ENCODE peak calls at places on chromosomes 4 and X, in four cellular contexts. F, T, Z and I are unnamed samples.

GRCh38 chr4:175790067-175790466 is 22.0 kb downstream of the GPM6A start:
- DNase-seq in F (no peak), T (no peak), Z (no peak), I (no peak)

GRCh38 chr4:89048906-89049601 is 7.9 kb downstream of the FAM13A start:
- DNase-seq in F (no peak), T (no peak), Z (no peak), I (no peak)

GRCh38 chrX:103686199-103687072 is at the start of gene MORF4L2:
- DNase-seq in F (peak; percentile 98), T (peak; percentile 90), Z (peak; percentile 92), I (peak; percentile 99)

GRCh38 chr4:137707626-137708025 is 175.3 kb upstream of the PCDH18 start:
- DNase-seq in F (peak; percentile 72), T (no peak), Z (no peak), I (no peak)

GRCh38 chr4:15653864-15654391 is 1.2 kb downstream of the FBXL5 start:
- DNase-seq in F (peak; percentile 75), T (no peak), Z (no peak), I (peak; percentile 51)

GRCh38 chrX:131264665-131265064 is 24.4 kb downstream of the IGSF1 start:
- DNase-seq in F (no peak), T (no peak), Z (no peak), I (no peak)

GRCh38 chrX:103585421-103586313 is at the start of gene TCEAL4:
- DNase-seq in F (peak; percentile 15), T (peak; percentile 8), Z (peak; percentile 44), I (peak; percentile 35)

GRCh38 chr4:164648151-164648848 is 105.6 kb upstream of the SMIM31 start:
- DNase-seq in F (peak; percentile 51), T (no peak), Z (no peak), I (no peak)

GRCh38 chr4:8513931-8514330 is 66.3 kb upstream of the GPR78 start:
- DNase-seq in F (no peak), T (no peak), Z (no peak), I (no peak)

GRCh38 chr4:6680372-6681034 is 13.2 kb upstream of the S100P start:
- DNase-seq in F (no peak), T (no peak), Z (no peak), I (no peak)

GRCh38 chr4:163486321-163486720 is 8.2 kb upstream of the TMA16 start:
- DNase-seq in F (no peak), T (no peak), Z (no peak), I (no peak)

GRCh38 chr4:117514779-117515178 is 429.4 kb upstream of the TRAM1L1 start:
- DNase-seq in F (no peak), T (no peak), Z (no peak), I (no peak)

GRCh38 chr4:176377705-176378302 is 58.0 kb downstream of the SPCS3 start:
- DNase-seq in F (peak; percentile 18), T (no peak), Z (peak; percentile 73), I (peak; percentile 2)

GRCh38 chrX:94977986-94978385 is 1304.0 kb downstream of the FAM133A start:
- DNase-seq in F (no peak), T (no peak), Z (no peak), I (no peak)

GRCh38 chr4:2352171-2352570 is 66.3 kb downstream of the ZFYVE28 start:
- DNase-seq in F (no peak), T (no peak), Z (no peak), I (no peak)

GRCh38 chr4:2059726-2060577 is 825 bp downstream of the NAT8L start:
- DNase-seq in F (peak; percentile 12), T (no peak), Z (no peak), I (no peak)

GRCh38 chr4:120052840-120053239 is 13.8 kb downstream of the MAD2L1 start:
- DNase-seq in F (peak; percentile 100), T (no peak), Z (no peak), I (no peak)

GRCh38 chrX:129755779-129756650 is 17.2 kb downstream of the XPNPEP2 start:
- DNase-seq in F (no peak), T (no peak), Z (no peak), I (peak; percentile 20)

GRCh38 chrX:154445776-154446175 is 1.8 kb downstream of the FAM50A start:
- DNase-seq in F (no peak), T (no peak), Z (no peak), I (no peak)

GRCh38 chr4:174056959-174057358 is 226.5 kb downstream of the FBXO8 start:
- DNase-seq in F (no peak), T (no peak), Z (no peak), I (no peak)

GRCh38 chrX:36480441-36480990 is 527.6 kb upstream of the FAM47C start:
- DNase-seq in F (no peak), T (no peak), Z (no peak), I (no peak)

GRCh38 chrX:118795528-118795927 is 28.1 kb upstream of the ZCCHC12 start:
- DNase-seq in F (peak; percentile 10), T (no peak), Z (no peak), I (no peak)

GRCh38 chr4:183718876-183719275 is 59.8 kb downstream of the TRAPPC11 start:
- DNase-seq in F (no peak), T (no peak), Z (no peak), I (no peak)